ENCODE peak calls at places on chromosomes 1 and 21, in six cellular contexts. G is astrocyte of the cerebellum, B is cardiac muscle cell, H is mammary epithelial cell, P is thoracic aorta, Q is suprapubic skin. F is an unnamed sample.

GRCh38 chr1:208052135-208052534 is 141.2 kb upstream of the CD34 start:
- DNase-seq in G (no peak), B (no peak), H (no peak), P (no peak), Q (no peak), F (no peak)

GRCh38 chr21:32381571-32381970 is 11.2 kb downstream of the URB1 start:
- DNase-seq in G (no peak), B (no peak), H (no peak), P (no peak), Q (no peak), F (no peak)

GRCh38 chr21:45979141-45979631 is 2.4 kb upstream of the COL6A1 start:
- DNase-seq in G (no peak), B (no peak), H (no peak), P (no peak), Q (no peak), F (no peak)

GRCh38 chr1:114083186-114083585 is 70.5 kb downstream of the SYT6 start:
- DNase-seq in G (no peak), B (no peak), H (peak; percentile 83), P (no peak), Q (no peak), F (no peak)

GRCh38 chr1:216502528-216503162 is 79.4 kb upstream of the USH2A start:
- DNase-seq in G (no peak), B (no peak), H (no peak), P (no peak), Q (no peak), F (no peak)

GRCh38 chr1:86825294-86825693 is 88.6 kb downstream of the SELENOF start:
- DNase-seq in G (peak; percentile 67), B (peak; percentile 54), H (no peak), P (no peak), Q (no peak), F (no peak)

GRCh38 chr1:61079276-61079897 is 3.0 kb upstream of the NFIA start:
- DNase-seq in G (no peak), B (no peak), H (no peak), P (no peak), Q (no peak), F (no peak)

GRCh38 chr1:192766009-192766625 is 42.7 kb upstream of the RGS2 start:
- DNase-seq in G (no peak), B (no peak), H (peak; percentile 17), P (no peak), Q (no peak), F (no peak)

GRCh38 chr1:89894210-89894668 is 73.4 kb downstream of the LRRC8D start:
- DNase-seq in G (peak; percentile 55), B (peak; percentile 91), H (peak; percentile 47), P (no peak), Q (no peak), F (peak; percentile 91)

GRCh38 chr1:109385417-109385816 is 12.3 kb downstream of the SORT1 start:
- DNase-seq in G (no peak), B (peak; percentile 58), H (no peak), P (no peak), Q (no peak), F (peak; percentile 74)

GRCh38 chr1:29879217-29879616 is 642.9 kb downstream of the PTPRU start:
- DNase-seq in G (no peak), B (no peak), H (no peak), P (no peak), Q (no peak), F (no peak)

GRCh38 chr1:182413486-182413885 is 13.0 kb upstream of the TEDDM1 start:
- DNase-seq in G (no peak), B (no peak), H (no peak), P (no peak), Q (no peak), F (no peak)

GRCh38 chr1:244603498-244603897 is 49.4 kb upstream of the DESI2 start:
- DNase-seq in G (peak; percentile 9), B (peak; percentile 56), H (peak; percentile 23), P (no peak), Q (no peak), F (peak; percentile 56)

GRCh38 chr1:5744911-5745431 is 247.3 kb downstream of the NPHP4 start:
- DNase-seq in G (no peak), B (no peak), H (peak; percentile 22), P (no peak), Q (no peak), F (no peak)

GRCh38 chr1:31441558-31441957 is 28.5 kb downstream of the SERINC2 start:
- DNase-seq in G (no peak), B (no peak), H (no peak), P (no peak), Q (no peak), F (no peak)

GRCh38 chr1:44895919-44896734 is 53.1 kb upstream of the PTCH2 start:
- DNase-seq in G (no peak), B (no peak), H (no peak), P (no peak), Q (no peak), F (no peak)

GRCh38 chr1:202234331-202235002 is 40.9 kb downstream of the LGR6 start:
- DNase-seq in G (peak; percentile 9), B (no peak), H (no peak), P (no peak), Q (no peak), F (peak; percentile 16)

GRCh38 chr1:199242601-199243000 is 603.8 kb downstream of the PTPRC start:
- DNase-seq in G (no peak), B (no peak), H (no peak), P (no peak), Q (no peak), F (no peak)

GRCh38 chr1:239353536-239353935 is 32.8 kb upstream of the CHRM3 start:
- DNase-seq in G (no peak), B (no peak), H (no peak), P (no peak), Q (no peak), F (no peak)

GRCh38 chr1:156858555-156858956 is 361 bp downstream of the INSRR start:
- DNase-seq in G (no peak), B (no peak), H (no peak), P (no peak), Q (no peak), F (no peak)

GRCh38 chr1:156859523-156860112 is 701 bp upstream of the INSRR start:
- DNase-seq in G (no peak), B (peak; percentile 32), H (peak; percentile 27), P (no peak), Q (no peak), F (peak; percentile 35)

GRCh38 chr1:156858959-156859522 is at the start of gene INSRR:
- DNase-seq in G (no peak), B (peak; percentile 26), H (no peak), P (no peak), Q (no peak), F (peak; percentile 19)

GRCh38 chr1:156860639-156861423 is at the start of gene NTRK1:
- DNase-seq in G (no peak), B (peak; percentile 36), H (peak; percentile 18), P (no peak), Q (no peak), F (peak; percentile 7)

DNA sequence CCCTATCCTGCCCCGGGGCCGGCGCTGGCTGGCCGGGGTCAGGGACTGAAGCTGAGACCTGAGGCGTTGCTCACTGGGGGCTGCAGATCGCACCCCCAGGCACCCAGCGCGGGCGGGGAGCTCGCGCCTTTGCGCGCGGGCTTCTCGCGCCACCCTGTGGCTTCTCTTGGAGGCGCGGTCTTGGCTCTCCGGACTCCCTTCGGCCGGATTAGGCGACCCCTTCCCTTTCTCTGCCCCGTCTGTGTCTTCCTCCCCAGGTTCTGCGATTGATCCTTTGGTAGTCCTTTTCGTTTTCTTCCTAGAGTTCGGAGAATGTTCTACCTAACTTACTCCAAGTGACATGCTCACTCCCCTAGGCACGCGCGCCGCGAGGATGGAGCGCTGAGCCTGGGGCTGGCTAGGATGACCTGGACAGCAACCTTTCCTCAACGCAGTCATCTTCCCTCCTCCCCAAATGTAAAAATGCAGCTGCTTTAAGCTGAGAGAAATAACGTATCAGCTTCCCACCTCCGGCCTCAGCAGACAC is 489 bp upstream of the NTRK1 start:
- DNase-seq in G (no peak), B (peak; percentile 54), H (peak; percentile 49), P (no peak), Q (no peak), F (peak; percentile 45)
- H3K4me3 ChIP-seq in G (peak overlapping the region; percentile 33), B (peak overlapping the region; percentile 17), H (peak overlapping the region; percentile 31), P (peak overlapping the region; percentile 64), Q (peak overlapping the region; percentile 31), F (peak overlapping the region; percentile 35)

DNA sequence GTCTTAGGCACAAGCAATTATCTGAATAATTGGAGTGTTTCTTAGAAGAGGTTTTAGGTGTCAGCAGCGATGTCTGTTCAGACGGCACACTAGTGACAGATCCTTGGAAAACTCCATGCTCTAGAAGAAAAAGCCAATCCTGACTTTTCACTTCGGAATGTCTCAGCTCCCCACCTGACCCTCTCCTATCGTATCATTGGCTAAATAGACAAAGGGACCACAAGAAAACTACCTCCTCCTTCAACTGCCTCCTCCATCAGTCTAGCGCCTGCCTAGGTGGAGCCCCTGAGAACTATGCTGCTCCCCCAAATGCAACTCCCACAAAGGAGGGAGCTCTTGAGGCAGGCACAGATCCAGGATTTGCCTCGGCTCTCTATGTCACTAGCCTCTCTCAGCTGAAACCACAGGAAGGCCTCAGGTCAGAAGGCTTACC is 148.4 kb downstream of the TOMM20 start:
- DNase-seq in G (no peak), B (peak; percentile 81), H (no peak), P (no peak), Q (no peak), F (no peak)
- TF ChIP-seq CTCF in G (no peak), B (peak; percentile 6), H (no peak), P (no peak), Q (no peak), F (no peak)

DNA sequence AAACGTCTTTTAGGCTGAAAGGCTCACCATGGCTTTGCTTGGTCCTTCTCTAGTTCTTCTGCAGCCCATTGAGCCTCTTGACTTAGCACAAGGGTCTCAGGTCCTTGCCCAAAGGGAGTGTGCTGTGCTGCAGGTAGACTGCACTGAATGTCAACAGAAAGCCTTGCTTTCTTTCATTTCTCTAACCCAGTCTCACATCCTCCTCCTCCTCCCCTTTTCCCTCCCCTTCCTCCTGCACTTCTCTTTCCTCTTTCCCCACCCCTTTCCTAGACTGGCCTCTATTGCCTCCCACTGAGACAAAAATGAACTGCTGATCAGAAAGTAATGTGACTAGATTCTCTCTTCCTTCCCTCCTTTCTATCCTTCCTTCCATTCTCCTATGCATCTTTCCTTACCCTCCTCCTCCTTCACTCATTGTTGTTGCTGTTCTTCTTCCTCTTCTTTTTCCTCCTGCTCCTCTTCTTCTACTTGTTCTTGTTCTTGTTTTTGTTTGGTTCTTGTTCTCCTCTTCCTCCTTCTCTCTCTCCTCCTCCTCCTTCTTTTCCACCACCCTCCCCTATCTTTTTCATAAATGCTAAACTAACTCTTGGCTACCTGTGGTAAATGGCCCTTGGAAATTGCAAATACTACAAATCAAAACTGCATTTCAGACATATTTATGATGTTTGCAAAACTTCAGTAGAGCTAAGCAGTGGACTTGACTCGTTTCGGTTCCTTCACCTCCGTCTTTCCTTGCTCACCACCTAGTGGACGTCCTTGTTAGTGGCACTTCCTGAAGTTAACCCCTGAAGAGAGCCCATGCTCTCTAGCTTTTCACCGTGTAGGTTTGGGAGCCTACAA is at the start of gene SELL:
- DNase-seq in G (peak; percentile 51), B (peak; percentile 87), H (peak; percentile 61), P (no peak), Q (no peak), F (peak; percentile 86)
- H3K4me3 ChIP-seq in G (peak within 1 kb of the TSS; percentile 17), B (peak within 1 kb of the TSS; percentile 6), H (peak within 1 kb of the TSS; percentile 46), P (peak within 1 kb of the TSS; percentile 61), Q (peak within 1 kb of the TSS; percentile 21), F (peak within 1 kb of the TSS; percentile 19)

DNA sequence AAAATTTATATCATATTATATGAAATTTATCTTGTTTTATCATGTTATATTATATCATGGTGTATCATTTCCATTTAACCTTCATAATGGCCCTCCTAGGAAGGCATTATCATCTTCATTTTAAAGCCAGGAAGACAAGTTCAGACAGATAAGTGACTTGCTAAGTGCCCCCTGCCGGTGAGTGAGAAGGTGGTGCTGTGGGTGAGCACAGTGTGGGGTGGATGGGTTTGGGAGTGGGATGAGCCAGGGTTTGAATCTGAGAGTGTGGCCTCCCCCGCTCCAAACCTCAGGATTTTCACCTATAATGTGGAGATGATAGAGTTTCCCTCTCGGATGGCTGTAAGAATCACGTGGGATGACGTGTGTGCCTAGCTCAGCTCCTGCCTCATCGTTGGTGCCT is 108.7 kb upstream of the IGSF21 start:
- DNase-seq in G (no peak), B (peak; percentile 3), H (no peak), P (no peak), Q (no peak), F (peak; percentile 2)
- TF ChIP-seq CTCF in G (no peak), B (peak; percentile 34), H (peak; percentile 25), P (no peak), Q (no peak), F (no peak)